ENCODE peak calls at places on chromosomes 7 and 10, in six cellular contexts. O, T, C, J, S and E are unnamed samples.

GRCh38 chr10:110398419-110399162 is 93.9 kb upstream of the SMNDC1 start:
- DNase-seq in O (peak; percentile 68), T (no peak), C (peak; percentile 99), J (peak; percentile 97), S (peak; percentile 98), E (no peak)

GRCh38 chr7:139109188-139109982 is at the start of gene ZC3HAV1:
- DNase-seq in O (peak; percentile 76), T (peak; percentile 84), C (peak; percentile 89), J (peak; percentile 94), S (peak; percentile 86), E (peak; percentile 43)

GRCh38 chr10:89440262-89440661 is 25.9 kb downstream of the IFIT5 start:
- DNase-seq in O (no peak), T (no peak), C (no peak), J (no peak), S (no peak), E (no peak)

GRCh38 chr7:100433592-100434296 is 2.6 kb downstream of the PPP1R35 start:
- DNase-seq in O (no peak), T (no peak), C (no peak), J (no peak), S (no peak), E (no peak)

GRCh38 chr7:617614-618538 is 98.2 kb upstream of the PDGFA start:
- DNase-seq in O (peak; percentile 54), T (no peak), C (no peak), J (no peak), S (no peak), E (no peak)

GRCh38 chr7:149769915-149770314 is 3.5 kb downstream of the ZNF467 start:
- DNase-seq in O (no peak), T (no peak), C (no peak), J (no peak), S (no peak), E (no peak)

GRCh38 chr10:132993271-132994260 is 51.2 kb upstream of the CFAP46 start:
- DNase-seq in O (no peak), T (no peak), C (no peak), J (no peak), S (no peak), E (no peak)

GRCh38 chr7:4352069-4352468 is 330.0 kb upstream of the FOXK1 start:
- DNase-seq in O (no peak), T (no peak), C (no peak), J (no peak), S (no peak), E (no peak)

GRCh38 chr10:35574924-35575352 is 30.2 kb upstream of the GJD4 start:
- DNase-seq in O (no peak), T (no peak), C (peak; percentile 90), J (peak; percentile 58), S (no peak), E (no peak)

GRCh38 chr10:132700168-132701098 is 85.5 kb downstream of the NKX6-2 start:
- DNase-seq in O (no peak), T (no peak), C (no peak), J (peak; percentile 50), S (no peak), E (no peak)

GRCh38 chr7:151808296-151809155 is 68.4 kb downstream of the PRKAG2 start:
- DNase-seq in O (peak; percentile 66), T (no peak), C (peak; percentile 86), J (peak; percentile 22), S (peak; percentile 87), E (no peak)

GRCh38 chr10:677038-677437 is 12.4 kb downstream of the DIP2C start:
- DNase-seq in O (no peak), T (no peak), C (no peak), J (no peak), S (no peak), E (no peak)

GRCh38 chr10:132865236-132865635 is 77.1 kb downstream of the CFAP46 start:
- DNase-seq in O (no peak), T (no peak), C (no peak), J (no peak), S (no peak), E (no peak)

GRCh38 chr7:27970350-27970749 is 210.2 kb downstream of the JAZF1 start:
- DNase-seq in O (no peak), T (no peak), C (no peak), J (no peak), S (no peak), E (no peak)

GRCh38 chr10:124005991-124006392 is 87.4 kb downstream of the CHST15 start:
- DNase-seq in O (no peak), T (no peak), C (no peak), J (no peak), S (no peak), E (no peak)

GRCh38 chr10:90709727-90710126 is 148.1 kb downstream of the HTR7 start:
- DNase-seq in O (no peak), T (no peak), C (no peak), J (no peak), S (no peak), E (no peak)

GRCh38 chr10:71176661-71177060 is 35.7 kb upstream of the UNC5B start:
- DNase-seq in O (no peak), T (no peak), C (no peak), J (no peak), S (no peak), E (no peak)